ENCODE peak calls at places on chromosome 19, in four cellular contexts. P is HS-27A; O is stimulated activated CD4-positive, alpha-beta T cell treated with anti-CD3 and anti-CD28 coated beads, Interleukin-4, amount 100 ng/mL, for 48 hours; C is putamen. Z is an unnamed sample.

GRCh38 chr19:4267101-4267900 is 11.8 kb upstream of the SHD start:
- DNase-seq in P (peak), C (no peak), O (peak), Z (no peak)

GRCh38 chr19:35249848-35250711 is 1.3 kb downstream of the LSR start:
- DNase-seq in O (no peak), P (no peak), C (no peak), Z (no peak)

GRCh38 chr19:12924621-12925310 is 5.7 kb upstream of the SYCE2 start:
- DNase-seq in O (no peak), P (no peak), C (no peak), Z (no peak)

GRCh38 chr19:4606181-4606580 is 33.1 kb upstream of the TNFAIP8L1 start:
- DNase-seq in P (no peak), O (no peak), C (no peak), Z (no peak)

GRCh38 chr19:30071871-30072270 is 129.8 kb downstream of the URI1 start:
- DNase-seq in C (no peak), P (no peak), O (no peak), Z (no peak)

GRCh38 chr19:47540748-47541147 is 25.9 kb upstream of the NAPA start:
- DNase-seq in O (no peak), C (no peak), P (no peak), Z (no peak)

GRCh38 chr19:46303702-46304397 is 7.0 kb downstream of the HIF3A start:
- DNase-seq in C (no peak), P (no peak), O (no peak), Z (no peak)

GRCh38 chr19:15897026-15897737 is 692 bp downstream of the CYP4F2 start:
- DNase-seq in O (no peak), C (peak), P (no peak), Z (no peak)

GRCh38 chr19:21568816-21569496 is 63.6 kb downstream of the ZNF429 start:
- DNase-seq in C (peak), P (peak), O (peak), Z (peak)

GRCh38 chr19:40724315-40724714 is 7.4 kb downstream of the ITPKC start:
- DNase-seq in P (no peak), O (no peak), C (no peak), Z (no peak)

GRCh38 chr19:9065457-9066014 is 21.3 kb upstream of the OR1M1 start:
- DNase-seq in C (no peak), O (no peak), P (no peak), Z (no peak)

GRCh38 chr19:15109768-15110417 is 2.7 kb downstream of the SYDE1 start:
- DNase-seq in O (no peak), P (no peak), C (no peak), Z (no peak)

GRCh38 chr19:1837625-1838105 is 10.6 kb downstream of the REXO1 start:
- DNase-seq in C (no peak), O (peak), P (no peak), Z (peak)

GRCh38 chr19:310781-311496 is 19.7 kb upstream of the PLPP2 start:
- DNase-seq in P (no peak), O (no peak), C (no peak), Z (no peak)

GRCh38 chr19:9970481-9970880 is 34.2 kb upstream of the OLFM2 start:
- DNase-seq in C (no peak), O (no peak), P (no peak), Z (no peak)

GRCh38 chr19:52237771-52238400 is 31.5 kb upstream of the ZNF766 start:
- DNase-seq in C (peak), P (peak), O (peak), Z (no peak)

GRCh38 chr19:31308781-31309180 is 40.5 kb downstream of the TSHZ3 start:
- DNase-seq in C (no peak), P (no peak), O (no peak), Z (no peak)

Z was measured in GM12891.